ENCODE peak calls at places on chromosomes 2 and 18, in six cellular contexts. One of them, this sample, is unnamed.

GRCh38 chr2:3575534-3576324 is 669 bp downstream of the RPS7 start:
- DNase-seq in SK-N-SH: peak; percentile 55
- DNase-seq in HCT116: no peak
- DNase-seq in K562: peak; percentile 29
- DNase-seq in HepG2: no peak
- DNase-seq in H1: no peak
- DNase-seq in this sample: no peak

GRCh38 chr18:8654482-8655451 is 45.5 kb downstream of the RAB12 start:
- DNase-seq in K562: peak; percentile 56
- DNase-seq in HepG2: no peak
- DNase-seq in HCT116: no peak
- DNase-seq in H1: no peak
- DNase-seq in SK-N-SH: peak; percentile 51
- DNase-seq in this sample: peak; percentile 43

GRCh38 chr2:7450188-7451156 is 533.3 kb downstream of the RNF144A start:
- DNase-seq in HCT116: no peak
- DNase-seq in SK-N-SH: no peak
- DNase-seq in K562: no peak
- DNase-seq in H1: no peak
- DNase-seq in HepG2: no peak
- DNase-seq in this sample: no peak

GRCh38 chr2:2836343-2837070 is 505.4 kb upstream of the MYT1L start:
- DNase-seq in SK-N-SH: no peak
- DNase-seq in K562: no peak
- DNase-seq in HCT116: no peak
- DNase-seq in HepG2: no peak
- DNase-seq in H1: no peak
- DNase-seq in this sample: no peak

GRCh38 chr2:85754313-85755095 is 713 bp downstream of the ATOH8 start:
- DNase-seq in H1: peak; percentile 80
- DNase-seq in HCT116: no peak
- DNase-seq in K562: no peak
- DNase-seq in SK-N-SH: peak; percentile 77
- DNase-seq in HepG2: peak; percentile 77
- DNase-seq in this sample: no peak

GRCh38 chr2:37827455-37827854 is 97.6 kb upstream of the RMDN2 start:
- DNase-seq in HCT116: no peak
- DNase-seq in K562: no peak
- DNase-seq in H1: no peak
- DNase-seq in HepG2: peak; percentile 12
- DNase-seq in SK-N-SH: no peak
- DNase-seq in this sample: no peak

GRCh38 chr18:73901151-73901550 is 246.5 kb downstream of the FBXO15 start:
- DNase-seq in K562: no peak
- DNase-seq in HepG2: no peak
- DNase-seq in HCT116: no peak
- DNase-seq in H1: no peak
- DNase-seq in SK-N-SH: no peak
- DNase-seq in this sample: no peak

GRCh38 chr2:203918264-203918663 is 18.3 kb upstream of the ICOS start:
- DNase-seq in SK-N-SH: no peak
- DNase-seq in HCT116: no peak
- DNase-seq in HepG2: no peak
- DNase-seq in K562: no peak
- DNase-seq in H1: no peak
- DNase-seq in this sample: no peak

GRCh38 chr2:200575957-200576356 is 9.9 kb upstream of the AOX1 start:
- DNase-seq in H1: no peak
- DNase-seq in HepG2: no peak
- DNase-seq in HCT116: no peak
- DNase-seq in K562: no peak
- DNase-seq in SK-N-SH: no peak
- DNase-seq in this sample: peak; percentile 17

GRCh38 chr2:154912215-154912614 is 213.7 kb downstream of the KCNJ3 start:
- DNase-seq in K562: no peak
- DNase-seq in SK-N-SH: no peak
- DNase-seq in HepG2: no peak
- DNase-seq in H1: no peak
- DNase-seq in HCT116: no peak
- DNase-seq in this sample: no peak

GRCh38 chr2:233210843-233211600 is 40.5 kb upstream of the ATG16L1 start:
- DNase-seq in HepG2: no peak
- DNase-seq in SK-N-SH: no peak
- DNase-seq in H1: no peak
- DNase-seq in K562: no peak
- DNase-seq in HCT116: peak; percentile 62
- DNase-seq in this sample: peak; percentile 46

GRCh38 chr2:177806025-177806424 is 266.6 kb downstream of the PDE11A start:
- DNase-seq in H1: no peak
- DNase-seq in HCT116: no peak
- DNase-seq in K562: no peak
- DNase-seq in SK-N-SH: no peak
- DNase-seq in HepG2: no peak
- DNase-seq in this sample: no peak

GRCh38 chr2:178331474-178332431 is 119.2 kb downstream of the PRKRA start:
- DNase-seq in HepG2: peak; percentile 70
- DNase-seq in K562: no peak
- DNase-seq in SK-N-SH: no peak
- DNase-seq in HCT116: no peak
- DNase-seq in H1: no peak
- DNase-seq in this sample: no peak

GRCh38 chr2:24766609-24767008 is 26.6 kb downstream of the PTRHD1 start:
- DNase-seq in HCT116: no peak
- DNase-seq in SK-N-SH: no peak
- DNase-seq in HepG2: no peak
- DNase-seq in H1: no peak
- DNase-seq in K562: no peak
- DNase-seq in this sample: no peak

DNA sequence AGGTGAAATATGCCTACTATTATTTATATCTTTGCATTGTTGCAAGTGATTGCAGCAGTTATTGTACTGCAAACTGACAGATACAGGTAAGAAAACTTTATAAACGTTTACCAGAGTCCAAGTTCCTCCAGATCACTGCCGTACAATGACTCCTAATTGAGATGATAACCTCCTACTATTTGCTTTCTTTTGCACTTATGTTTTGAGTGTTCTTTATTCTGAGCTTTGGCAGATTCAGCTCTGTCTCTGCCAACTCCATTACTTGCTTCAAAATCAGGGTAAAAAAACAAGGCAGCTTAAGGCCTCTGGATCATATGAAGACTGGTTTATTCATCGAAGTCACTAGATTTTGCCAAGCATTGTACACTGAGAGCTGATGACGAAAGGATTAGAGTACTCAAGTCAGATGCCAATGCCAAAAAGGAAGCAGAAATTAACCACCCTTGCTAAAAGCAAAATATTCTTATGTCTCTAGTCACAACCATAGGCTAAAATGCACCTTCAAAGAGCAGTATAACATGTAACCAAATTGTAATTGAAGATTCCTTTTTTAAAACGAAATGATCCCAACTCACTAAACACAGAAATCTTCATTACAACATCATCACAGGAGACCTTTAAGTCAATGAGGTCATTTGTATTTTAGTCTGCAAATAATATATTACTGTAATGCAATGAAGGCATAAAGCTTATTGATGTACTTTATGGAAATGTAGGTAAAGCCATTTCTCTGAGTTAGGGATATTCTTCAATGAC is 10.5 kb upstream of the IKZF2 start:
- DNase-seq in H1: no peak
- DNase-seq in K562: no peak
- DNase-seq in SK-N-SH: no peak
- DNase-seq in HepG2: no peak
- DNase-seq in HCT116: no peak
- DNase-seq in this sample: no peak
- TF ChIP-seq JUND in H1: no peak
- TF ChIP-seq JUND in K562: no peak
- TF ChIP-seq JUND in SK-N-SH: no peak
- TF ChIP-seq JUND in HepG2: no peak
- TF ChIP-seq JUND in HCT116: no peak
- TF ChIP-seq JUND in this sample: no peak

DNA sequence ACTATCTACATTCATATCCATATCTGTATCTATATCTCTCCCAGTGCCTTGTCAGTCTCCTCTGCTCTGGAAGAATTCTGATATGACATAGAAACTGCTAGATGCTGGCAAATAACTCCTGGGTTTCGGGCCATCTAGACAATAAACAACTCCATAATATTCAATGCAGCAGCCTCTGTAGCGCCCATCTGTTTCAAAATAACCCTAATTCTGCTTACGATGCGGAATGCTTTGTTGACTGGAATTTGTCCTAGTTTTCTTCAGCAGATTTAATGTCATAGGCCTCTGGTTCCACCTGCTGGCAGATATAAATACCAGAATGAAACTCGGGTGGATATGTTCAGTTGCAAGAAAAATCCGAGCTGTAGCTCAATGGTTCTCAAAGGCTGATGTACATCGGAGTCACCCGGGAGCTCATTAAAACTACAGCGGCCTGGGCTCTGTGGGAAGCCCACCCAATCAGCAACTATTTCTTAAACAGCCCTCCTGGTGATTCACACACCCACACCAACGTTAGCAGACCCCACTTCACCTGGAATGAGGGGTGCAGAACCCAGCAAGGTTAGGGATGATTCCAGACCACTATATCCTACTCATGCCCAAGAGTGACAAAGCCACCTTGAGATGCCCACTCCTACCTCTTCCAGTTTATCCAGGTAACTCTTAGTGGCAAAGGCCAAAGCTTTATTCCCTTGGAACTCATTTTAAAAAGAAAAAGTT is 149.5 kb downstream of the RHBDD1 start:
- DNase-seq in SK-N-SH: peak; percentile 53
- DNase-seq in HepG2: peak; percentile 72
- DNase-seq in H1: no peak
- DNase-seq in K562: peak; percentile 25
- DNase-seq in HCT116: peak; percentile 56
- DNase-seq in this sample: peak; percentile 66
- TF ChIP-seq JUND in SK-N-SH: no peak
- TF ChIP-seq JUND in HepG2: no peak
- TF ChIP-seq JUND in H1: no peak
- TF ChIP-seq JUND in K562: no peak
- TF ChIP-seq JUND in HCT116: no peak
- TF ChIP-seq JUND in this sample: no peak

DNA sequence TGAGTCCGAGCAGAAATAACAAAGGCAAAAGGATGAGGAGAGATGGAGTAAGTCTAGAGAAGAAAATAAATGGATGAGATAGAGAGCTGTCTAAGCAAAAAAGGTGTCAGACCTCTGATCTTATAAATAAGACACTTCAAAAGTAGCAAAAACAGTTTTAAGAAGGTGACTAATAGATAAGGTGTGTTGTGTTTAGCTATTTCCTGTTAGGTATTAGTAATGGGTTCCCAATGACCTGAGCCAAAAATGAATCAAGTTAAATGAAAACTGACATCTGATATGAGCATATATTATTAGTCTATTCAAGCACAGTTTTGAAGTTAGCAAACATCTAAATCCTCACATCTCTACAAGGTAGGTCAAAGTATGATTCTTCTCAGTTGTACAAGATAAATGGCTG is 10.6 kb downstream of the SUPT7L start:
- DNase-seq in K562: no peak
- DNase-seq in SK-N-SH: no peak
- DNase-seq in HepG2: no peak
- DNase-seq in H1: no peak
- DNase-seq in HCT116: no peak
- DNase-seq in this sample: no peak
- TF ChIP-seq JUND in K562: no peak
- TF ChIP-seq JUND in SK-N-SH: no peak
- TF ChIP-seq JUND in HepG2: no peak
- TF ChIP-seq JUND in H1: no peak
- TF ChIP-seq JUND in HCT116: no peak
- TF ChIP-seq JUND in this sample: no peak

DNA sequence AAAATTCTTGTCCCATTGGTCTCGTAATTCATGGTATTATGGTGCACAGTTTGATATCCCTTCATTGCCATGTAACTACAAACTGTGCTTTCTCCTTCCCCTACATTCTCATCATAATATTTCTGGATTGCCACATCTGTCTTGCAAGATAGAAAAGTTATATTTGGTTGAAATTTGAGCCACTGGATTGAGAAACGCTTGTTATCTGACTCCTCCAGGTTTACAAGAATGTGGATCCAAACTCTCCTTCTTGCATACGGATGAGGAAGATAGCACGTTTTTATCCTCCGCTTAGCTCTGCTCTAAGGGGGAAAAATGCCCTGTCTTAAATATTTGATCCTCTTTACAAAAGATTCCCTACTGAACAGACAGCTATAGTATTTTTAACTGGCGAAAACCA is 438.2 kb downstream of the TSN start:
- DNase-seq in K562: peak; percentile 41
- DNase-seq in H1: no peak
- DNase-seq in SK-N-SH: no peak
- DNase-seq in HepG2: no peak
- DNase-seq in HCT116: no peak
- DNase-seq in this sample: no peak
- TF ChIP-seq JUND in K562: no peak
- TF ChIP-seq JUND in H1: no peak
- TF ChIP-seq JUND in SK-N-SH: no peak
- TF ChIP-seq JUND in HepG2: no peak
- TF ChIP-seq JUND in HCT116: no peak
- TF ChIP-seq JUND in this sample: no peak

DNA sequence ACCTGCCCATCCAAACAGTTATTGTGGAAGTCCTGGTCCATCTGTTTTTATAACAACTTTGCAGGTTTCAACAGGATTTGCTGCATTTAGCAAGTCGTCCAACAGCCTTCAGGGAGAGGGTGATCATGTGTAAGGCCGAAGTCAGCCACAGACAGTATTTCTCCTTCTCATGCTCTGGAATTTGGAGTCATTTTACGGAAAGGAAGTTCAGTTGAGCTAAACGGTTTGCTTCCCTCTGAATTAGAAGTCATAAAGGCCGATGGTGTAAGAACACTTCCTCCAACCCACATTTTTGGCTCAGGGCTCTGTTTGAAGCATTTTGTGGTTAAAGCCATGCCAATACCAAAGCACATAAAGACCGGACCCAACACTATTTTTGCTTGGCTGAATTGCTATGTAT is 129.4 kb downstream of the TMEM182 start:
- DNase-seq in HCT116: no peak
- DNase-seq in HepG2: no peak
- DNase-seq in K562: no peak
- DNase-seq in SK-N-SH: no peak
- DNase-seq in H1: no peak
- DNase-seq in this sample: peak; percentile 8
- TF ChIP-seq JUND in HCT116: no peak
- TF ChIP-seq JUND in HepG2: no peak
- TF ChIP-seq JUND in K562: no peak
- TF ChIP-seq JUND in SK-N-SH: no peak
- TF ChIP-seq JUND in H1: no peak
- TF ChIP-seq JUND in this sample: no peak

DNA sequence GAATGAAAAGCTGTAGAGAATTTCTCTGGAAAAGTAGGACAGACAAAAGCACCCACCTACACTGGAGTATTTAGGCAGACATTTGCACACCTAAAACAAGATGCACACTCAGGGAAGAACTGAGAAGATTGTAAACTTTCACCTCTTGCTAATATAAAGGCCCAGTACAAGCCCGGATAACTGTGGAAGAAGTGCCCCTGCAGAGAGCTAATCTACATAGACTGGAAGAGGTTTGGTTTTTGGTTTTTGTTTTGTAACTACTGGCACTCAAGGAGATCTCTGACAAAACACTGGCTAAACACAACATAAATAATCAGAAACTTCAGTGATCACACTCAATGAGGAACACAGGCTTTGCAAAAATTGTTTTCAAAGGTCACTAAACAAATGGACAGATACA is 782.2 kb upstream of the SLC8A1 start:
- DNase-seq in HepG2: no peak
- DNase-seq in SK-N-SH: no peak
- DNase-seq in K562: no peak
- DNase-seq in H1: no peak
- DNase-seq in HCT116: no peak
- DNase-seq in this sample: no peak
- TF ChIP-seq JUND in HepG2: no peak
- TF ChIP-seq JUND in SK-N-SH: no peak
- TF ChIP-seq JUND in K562: no peak
- TF ChIP-seq JUND in H1: no peak
- TF ChIP-seq JUND in HCT116: no peak
- TF ChIP-seq JUND in this sample: no peak